ENCODE peak calls at places on chromosomes 13 and 19, in five cellular contexts. S is HCT116, V is AG04450, U is GM23248, A is mucosa of descending colon. C is an unnamed sample.

GRCh38 chr19:15282311-15282705 is 50.0 kb downstream of the BRD4 start:
- DNase-seq in S (no peak), V (no peak), A (no peak), U (no peak), C (no peak)

GRCh38 chr13:45113809-45114208 is 6.5 kb upstream of the GTF2F2 start:
- DNase-seq in S (no peak), U (no peak), V (no peak), A (no peak), C (no peak)

GRCh38 chr13:112346173-112346898 is 29.8 kb upstream of the SPACA7 start:
- DNase-seq in V (no peak), A (no peak), S (peak), U (peak), C (no peak)

GRCh38 chr13:50589651-50590054 is 253.8 kb downstream of the DLEU7 start:
- DNase-seq in U (peak), A (no peak), S (no peak), V (peak), C (no peak)

GRCh38 chr13:33322965-33323668 is 37.6 kb upstream of the STARD13 start:
- DNase-seq in U (no peak), A (no peak), V (no peak), S (no peak), C (no peak)

GRCh38 chr13:75359266-75359665 is 122.7 kb downstream of the TBC1D4 start:
- DNase-seq in A (no peak), U (peak), S (peak), V (peak), C (no peak)

GRCh38 chr13:59677966-59678814 is 485.5 kb downstream of the DIAPH3 start:
- DNase-seq in S (peak), A (peak), U (peak), V (peak), C (peak)

GRCh38 chr13:30319130-30319529 is 11.8 kb upstream of the KATNAL1 start:
- DNase-seq in S (no peak), U (no peak), A (no peak), V (no peak), C (no peak)

GRCh38 chr13:99726261-99726894 is 225.1 kb downstream of the TM9SF2 start:
- DNase-seq in V (no peak), U (no peak), A (no peak), S (no peak), C (no peak)

GRCh38 chr19:52923782-52924593 is 760 bp upstream of the ZNF888 start:
- DNase-seq in U (peak), V (no peak), A (peak), S (no peak), C (no peak)

GRCh38 chr13:68368922-68369321 is 1138.8 kb upstream of the PCDH9 start:
- DNase-seq in U (no peak), S (no peak), A (no peak), V (no peak), C (no peak)

GRCh38 chr19:49690656-49691242 is at the start of gene CPT1C:
- DNase-seq in A (peak), S (no peak), U (peak), V (peak), C (no peak)

GRCh38 chr13:31131470-31131961 is 30.2 kb downstream of the HSPH1 start:
- DNase-seq in V (no peak), S (no peak), A (no peak), U (no peak), C (peak)

GRCh38 chr13:50676602-50677001 is 166.9 kb downstream of the DLEU7 start:
- DNase-seq in A (no peak), S (no peak), U (peak), V (no peak), C (peak)

GRCh38 chr13:24683833-24684599 is 3.8 kb downstream of the ATP12A start:
- DNase-seq in U (peak), S (peak), A (peak), V (no peak), C (peak)

GRCh38 chr13:109243311-109243951 is 543.0 kb downstream of the IRS2 start:
- DNase-seq in A (no peak), U (peak), S (peak), V (peak), C (no peak)

GRCh38 chr19:47891622-47891922 is 5.5 kb upstream of the SULT2A1 start:
- DNase-seq in A (no peak), V (no peak), U (no peak), S (no peak), C (no peak)

GRCh38 chr13:79062291-79062690 is 343.8 kb downstream of the RBM26 start:
- DNase-seq in S (no peak), V (no peak), A (no peak), U (no peak), C (no peak)

GRCh38 chr13:44340508-44340907 is 33.1 kb upstream of the SERP2 start:
- DNase-seq in V (no peak), U (no peak), S (no peak), A (no peak), C (no peak)

GRCh38 chr13:59364508-59365187 is 799.1 kb downstream of the DIAPH3 start:
- DNase-seq in V (no peak), U (peak), A (no peak), S (no peak), C (no peak)

GRCh38 chr13:113114511-113115362 is 7.9 kb upstream of the F10 start:
- DNase-seq in S (no peak), U (no peak), A (no peak), V (no peak), C (no peak)

GRCh38 chr19:8731428-8732169 is 10.2 kb downstream of the OR2Z1 start:
- DNase-seq in A (no peak), U (no peak), S (no peak), V (no peak), C (peak)

GRCh38 chr13:23504188-23504587 is 66.0 kb upstream of the TNFRSF19 start:
- DNase-seq in V (no peak), U (peak), S (no peak), A (no peak), C (no peak)

GRCh38 chr13:110400786-110401533 is 93.9 kb downstream of the COL4A2 start:
- DNase-seq in U (peak), V (no peak), A (no peak), S (no peak), C (no peak)

GRCh38 chr13:110399801-110400200 is 92.7 kb downstream of the COL4A2 start:
- DNase-seq in U (peak), V (no peak), A (no peak), S (no peak), C (no peak)

GRCh38 chr13:110396913-110397379 is 89.9 kb downstream of the COL4A2 start:
- DNase-seq in A (peak), V (peak), U (peak), S (no peak), C (no peak)

GRCh38 chr13:110397445-110397844 is 90.4 kb downstream of the COL4A2 start:
- DNase-seq in A (no peak), U (peak), V (no peak), S (no peak), C (no peak)

GRCh38 chr13:110398564-110399507 is 91.8 kb downstream of the COL4A2 start:
- DNase-seq in S (no peak), U (peak), A (no peak), V (no peak), C (no peak)
- H3K4me3 ChIP-seq in S (no peak), U (no peak), A (no peak), V (no peak), C (no peak)

GRCh38 chr19:2223391-2223790 is 12.7 kb downstream of the PLEKHJ1 start:
- DNase-seq in A (no peak), U (no peak), S (no peak), V (no peak), C (no peak)
- H3K4me3 ChIP-seq in A (no peak), U (no peak), S (no peak), V (no peak), C (no peak)

DNA sequence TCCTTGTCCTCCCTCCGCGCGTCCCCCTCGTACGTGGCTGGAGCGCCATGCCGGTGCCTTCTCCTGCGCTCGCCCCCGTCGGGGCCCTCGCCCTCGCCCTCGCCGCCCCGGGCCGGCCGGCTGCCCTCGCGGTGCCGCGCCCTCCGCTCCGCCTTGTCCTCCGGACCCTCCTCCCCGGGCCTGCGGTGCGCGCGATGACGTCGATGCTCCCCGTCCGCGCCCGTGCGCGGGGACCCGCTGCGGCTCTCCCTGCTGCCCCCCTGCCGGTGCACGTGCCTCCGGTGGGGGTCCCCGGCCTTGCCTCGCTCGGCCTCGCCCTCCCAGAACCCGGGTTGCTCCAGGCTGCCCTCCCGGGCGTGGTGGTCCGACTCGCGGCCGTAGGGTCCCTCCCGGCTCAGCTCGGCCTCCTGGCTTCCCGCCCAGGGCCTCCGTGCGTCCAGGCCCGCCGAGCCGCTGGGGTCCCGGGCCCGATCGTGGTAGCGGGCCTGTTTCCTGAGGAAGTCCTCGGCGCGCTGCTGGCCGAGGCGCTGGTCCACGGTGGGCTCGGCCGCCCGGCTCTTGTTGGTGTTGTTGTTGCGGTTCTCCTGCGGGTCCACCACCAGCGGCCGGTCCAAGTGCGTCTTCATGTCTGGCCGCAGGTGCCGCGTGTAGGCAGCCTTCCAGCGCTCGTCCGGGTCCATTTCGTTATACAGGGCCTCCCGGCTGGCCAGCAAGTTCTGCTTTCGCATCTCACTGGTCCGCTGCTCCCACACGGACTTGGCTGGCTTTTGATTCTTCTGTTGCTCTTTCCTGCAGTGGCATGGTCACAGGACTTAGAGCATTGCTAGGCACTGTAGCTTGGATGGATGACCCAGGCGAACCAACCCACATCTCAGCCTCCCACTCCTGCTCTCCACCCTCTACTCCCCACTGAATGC is 148.6 kb downstream of the IER2 start:
- DNase-seq in S (no peak), U (no peak), A (no peak), V (no peak), C (no peak)
- H3K4me3 ChIP-seq in S (no peak), U (peak), A (no peak), V (peak), C (no peak)

GRCh38 chr13:37338721-37339120 is 233.3 kb upstream of the CSNK1A1L start:
- DNase-seq in S (no peak), V (no peak), U (no peak), A (no peak), C (no peak)
- H3K4me3 ChIP-seq in S (no peak), V (no peak), U (no peak), A (no peak), C (no peak)

DNA sequence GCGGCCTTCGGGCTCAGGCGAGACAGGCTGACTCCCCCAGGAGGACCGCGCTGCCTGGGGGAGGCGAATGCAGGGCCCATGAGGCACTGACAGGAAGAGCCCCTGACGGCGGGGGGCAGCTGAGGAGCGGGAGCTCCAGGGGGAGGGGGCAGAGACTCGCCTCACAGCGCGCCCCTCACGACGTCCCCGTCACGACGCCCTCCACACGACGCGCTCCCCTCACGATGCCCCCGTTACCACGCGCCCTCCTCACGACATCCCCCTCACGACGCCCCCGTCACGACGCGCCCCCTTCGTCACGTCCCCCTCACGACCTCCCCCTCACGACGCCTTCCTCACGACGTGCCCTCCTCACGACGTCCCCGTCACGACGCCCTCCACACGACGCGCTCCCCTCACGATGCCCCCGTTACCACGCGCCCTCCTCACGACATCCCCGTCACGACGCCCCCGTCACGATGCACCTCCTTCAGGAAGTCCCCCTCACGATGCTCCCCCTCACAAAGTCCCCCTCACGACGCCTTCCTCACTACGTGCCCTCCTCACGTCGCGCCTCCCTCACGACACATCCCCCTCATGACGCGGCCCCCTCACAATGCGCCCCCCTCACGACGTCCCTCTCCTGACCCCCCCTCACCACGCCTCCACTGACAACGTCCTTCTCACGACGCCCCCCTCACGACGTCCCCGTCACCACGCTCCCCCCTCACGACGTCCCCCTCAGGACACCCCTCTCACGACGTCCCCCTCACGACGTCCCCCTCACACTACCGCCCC is 99.6 kb downstream of the ING1 start:
- DNase-seq in V (no peak), U (no peak), S (no peak), A (no peak), C (no peak)
- H3K4me3 ChIP-seq in V (peak), U (peak), S (no peak), A (no peak), C (no peak)

GRCh38 chr13:41061914-41062837 is 867 bp downstream of the WBP4 start:
- DNase-seq in V (no peak), U (peak), S (peak), A (no peak), C (no peak)
- H3K4me3 ChIP-seq in V (peak), U (peak), S (peak), A (peak), C (peak)

DNA sequence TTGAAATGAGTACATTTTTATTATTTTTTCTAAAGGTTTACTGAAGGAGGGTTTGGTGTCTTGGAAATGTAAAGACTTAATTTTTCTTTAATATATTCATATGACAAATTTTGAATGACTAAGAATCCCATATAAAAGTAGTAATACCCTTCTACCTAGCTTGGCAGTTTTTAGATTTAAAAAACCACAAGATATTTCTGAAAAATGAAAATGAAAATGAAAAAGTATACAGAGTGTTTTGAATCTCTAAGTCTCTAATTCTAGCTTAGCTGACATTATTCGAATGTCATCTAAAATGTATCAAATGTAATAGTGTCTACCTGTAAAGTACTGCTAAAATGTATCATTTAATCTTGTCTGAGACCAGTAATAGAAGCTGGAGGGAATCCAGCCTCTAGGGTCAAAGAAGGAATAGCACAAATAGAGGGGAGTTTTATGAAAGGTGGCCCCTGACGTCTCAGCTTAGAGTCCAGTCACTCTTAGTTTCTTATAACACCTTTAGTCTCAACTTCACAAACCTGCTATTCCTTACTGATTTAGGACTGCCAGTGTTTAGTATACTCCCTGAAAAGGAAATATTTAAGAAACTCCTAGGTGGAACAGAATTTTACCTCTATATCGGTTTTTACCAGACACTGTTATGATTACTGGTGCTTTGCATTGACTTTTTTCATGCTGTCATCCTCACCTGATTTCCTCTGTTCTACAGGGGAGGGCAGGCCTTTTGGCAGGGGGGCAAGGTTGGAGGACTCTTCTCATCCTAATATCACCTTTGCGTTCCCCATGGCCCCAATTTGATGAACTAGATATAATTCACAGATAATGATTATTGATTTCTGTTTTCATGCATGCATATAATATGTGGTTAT is 16.2 kb upstream of the MIR17HG start:
- DNase-seq in U (no peak), S (no peak), V (no peak), A (no peak), C (no peak)
- H3K4me3 ChIP-seq in U (no peak), S (no peak), V (no peak), A (no peak), C (no peak)

GRCh38 chr19:17687141-17687856 is 855 bp downstream of the UNC13A start:
- DNase-seq in V (no peak), S (no peak), U (no peak), A (no peak), C (no peak)

GRCh38 chr19:17687857-17688784 is at the start of gene UNC13A:
- DNase-seq in S (no peak), A (peak), V (no peak), U (peak), C (peak)

GRCh38 chr19:17685451-17686026 is 2.6 kb downstream of the UNC13A start:
- DNase-seq in A (no peak), U (no peak), S (no peak), V (no peak), C (no peak)

GRCh38 chr19:17686027-17686511 is 2.1 kb downstream of the UNC13A start:
- DNase-seq in V (no peak), U (peak), S (no peak), A (no peak), C (no peak)

GRCh38 chr19:17686592-17687042 is 1.5 kb downstream of the UNC13A start:
- DNase-seq in U (peak), V (no peak), S (peak), A (peak), C (no peak)
- H3K4me3 ChIP-seq in U (peak), V (no peak), S (peak), A (no peak), C (no peak)

C was measured in Jurkat, Clone E6-1.